ENCODE peak calls at places on chromosome 16, in five cellular contexts. Q is foreskin fibroblast; C is stimulated activated effector memory CD8-positive, alpha-beta T cell treated with anti-CD3 and anti-CD28 coated beads, Interleukin-12 subunit alpha, Interleukin-12 subunit beta, amount 100 ng/mL, for 72 hours; B is COR-L47; F is HS-5. R is an unnamed sample.

GRCh38 chr16:70735141-70735979 is 49.5 kb upstream of the MTSS2 start:
- DNase-seq in B (no peak), Q (peak; percentile 90), F (no peak), C (no peak), R (no peak)

GRCh38 chr16:57999366-57999970 is 1.0 kb downstream of the ZNF319 start:
- DNase-seq in F (no peak), C (peak; percentile 58), B (no peak), Q (peak; percentile 54), R (no peak)

GRCh38 chr16:586047-586644 is 3.7 kb upstream of the RAB40C start:
- DNase-seq in C (no peak), B (no peak), F (no peak), Q (peak; percentile 58), R (no peak)

GRCh38 chr16:86669937-86670772 is 91.8 kb downstream of the FOXL1 start:
- DNase-seq in B (no peak), Q (peak; percentile 69), F (no peak), C (no peak), R (no peak)

GRCh38 chr16:11500720-11501346 is 85.9 kb downstream of the LITAF start:
- DNase-seq in B (no peak), C (no peak), F (no peak), Q (no peak), R (no peak)

GRCh38 chr16:57977418-57978069 is 6.6 kb upstream of the CNGB1 start:
- DNase-seq in C (no peak), B (no peak), F (no peak), Q (no peak), R (no peak)

GRCh38 chr16:79104567-79104966 is 496.0 kb downstream of the MAF start:
- DNase-seq in Q (no peak), F (no peak), C (no peak), B (no peak), R (no peak)

GRCh38 chr16:719815-720506 is 985 bp upstream of the ANTKMT start:
- DNase-seq in F (no peak), B (peak; percentile 65), C (no peak), Q (peak; percentile 35), R (no peak)

GRCh38 chr16:56753410-56753809 is 23.5 kb downstream of the NUP93 start:
- DNase-seq in F (peak; percentile 39), C (no peak), B (no peak), Q (peak; percentile 65), R (no peak)

GRCh38 chr16:4369006-4369766 is 2.5 kb upstream of the VASN start:
- DNase-seq in C (no peak), Q (peak; percentile 85), B (no peak), F (no peak), R (no peak)

GRCh38 chr16:57667526-57668258 is 414 bp upstream of the ADGRG3 start:
- DNase-seq in B (no peak), Q (no peak), C (no peak), F (no peak), R (no peak)

GRCh38 chr16:529012-529575 is 1.6 kb downstream of the CAPN15 start:
- DNase-seq in C (no peak), F (no peak), B (no peak), Q (no peak), R (no peak)

GRCh38 chr16:87958632-87959031 is 7.4 kb downstream of the BANP start:
- DNase-seq in Q (no peak), C (no peak), B (no peak), F (no peak), R (no peak)

GRCh38 chr16:20064931-20065330 is 8.8 kb downstream of the GPR139 start:
- DNase-seq in B (no peak), F (no peak), Q (no peak), C (no peak), R (no peak)

GRCh38 chr16:85986931-85987749 is 88.2 kb downstream of the IRF8 start:
- DNase-seq in Q (no peak), C (peak; percentile 68), F (no peak), B (no peak), R (peak; percentile 36)

GRCh38 chr16:1493746-1494094 is 560 bp downstream of the TELO2 start:
- DNase-seq in F (no peak), B (no peak), C (no peak), Q (peak; percentile 45), R (no peak)

GRCh38 chr16:2968738-2969544 is at the start of gene PAQR4:
- DNase-seq in C (peak; percentile 92), F (no peak), B (peak; percentile 89), Q (peak; percentile 96), R (peak; percentile 86)

GRCh38 chr16:10339777-10340752 is 45.8 kb upstream of the ATF7IP2 start:
- DNase-seq in B (no peak), Q (no peak), C (no peak), F (no peak), R (no peak)

R was measured in activated B cell treated with CpG ODN at 0.5 μM for 24 hours.